ENCODE peak calls at places on chromosomes 11 and 22, in six cellular contexts. Q, K, H, A, Y and N are unnamed samples.
A peak's percentile ranks its signal among the peaks of the same experiment; 100 is the strongest.

GRCh38 chr11:122642472-122642922 is 13.0 kb upstream of the UBASH3B start:
- DNase-seq in Q (no peak), H (no peak), A (peak; percentile 61), K (no peak), Y (no peak), N (peak; percentile 59)

GRCh38 chr11:40130427-40130826 is 1329.0 kb downstream of the LRRC4C start:
- DNase-seq in H (no peak), Q (no peak), Y (no peak), K (no peak), A (no peak), N (no peak)

GRCh38 chr22:42560381-42560780 is 6.6 kb downstream of the SERHL2 start:
- DNase-seq in Q (peak; percentile 10), K (no peak), A (no peak), Y (no peak), H (no peak), N (no peak)

GRCh38 chr11:4025248-4025956 is 69.2 kb upstream of the RRM1 start:
- DNase-seq in Y (peak; percentile 34), A (no peak), H (no peak), K (no peak), Q (no peak), N (no peak)

GRCh38 chr22:33806191-33806590 is 114.1 kb downstream of the LARGE1 start:
- DNase-seq in Y (no peak), H (no peak), A (no peak), Q (peak; percentile 39), K (no peak), N (no peak)

GRCh38 chr11:723120-723883 is 17.3 kb downstream of the EPS8L2 start:
- DNase-seq in K (no peak), A (no peak), Q (peak; percentile 81), Y (no peak), H (no peak), N (peak; percentile 59)

GRCh38 chr11:17593466-17594245 is 46.6 kb downstream of the OTOG start:
- DNase-seq in Q (no peak), H (no peak), K (peak; percentile 60), A (no peak), Y (no peak), N (no peak)

GRCh38 chr11:129787518-129787917 is 28.1 kb upstream of the TMEM45B start:
- DNase-seq in K (no peak), Y (no peak), A (peak; percentile 23), H (no peak), Q (no peak), N (no peak)

GRCh38 chr11:102142333-102142732 is 32.1 kb downstream of the YAP1 start:
- DNase-seq in A (no peak), Y (no peak), K (no peak), Q (no peak), H (no peak), N (no peak)

GRCh38 chr22:44116331-44116730 is 64.4 kb upstream of the PARVG start:
- DNase-seq in Q (no peak), K (no peak), H (no peak), Y (no peak), A (no peak), N (no peak)

GRCh38 chr11:33747969-33748368 is 11.7 kb upstream of the CD59 start:
- DNase-seq in Y (no peak), H (no peak), Q (no peak), A (no peak), K (no peak), N (no peak)

GRCh38 chr11:33743291-33743690 is 7.1 kb upstream of the CD59 start:
- DNase-seq in K (no peak), H (no peak), A (no peak), Q (no peak), Y (no peak), N (no peak)

GRCh38 chr11:33737362-33737821 is 1.2 kb upstream of the CD59 start:
- DNase-seq in Y (no peak), K (no peak), H (no peak), A (no peak), Q (no peak), N (no peak)

GRCh38 chr11:33741806-33742205 is 5.6 kb upstream of the CD59 start:
- DNase-seq in Y (no peak), K (no peak), H (no peak), A (no peak), Q (no peak), N (no peak)

DNA sequence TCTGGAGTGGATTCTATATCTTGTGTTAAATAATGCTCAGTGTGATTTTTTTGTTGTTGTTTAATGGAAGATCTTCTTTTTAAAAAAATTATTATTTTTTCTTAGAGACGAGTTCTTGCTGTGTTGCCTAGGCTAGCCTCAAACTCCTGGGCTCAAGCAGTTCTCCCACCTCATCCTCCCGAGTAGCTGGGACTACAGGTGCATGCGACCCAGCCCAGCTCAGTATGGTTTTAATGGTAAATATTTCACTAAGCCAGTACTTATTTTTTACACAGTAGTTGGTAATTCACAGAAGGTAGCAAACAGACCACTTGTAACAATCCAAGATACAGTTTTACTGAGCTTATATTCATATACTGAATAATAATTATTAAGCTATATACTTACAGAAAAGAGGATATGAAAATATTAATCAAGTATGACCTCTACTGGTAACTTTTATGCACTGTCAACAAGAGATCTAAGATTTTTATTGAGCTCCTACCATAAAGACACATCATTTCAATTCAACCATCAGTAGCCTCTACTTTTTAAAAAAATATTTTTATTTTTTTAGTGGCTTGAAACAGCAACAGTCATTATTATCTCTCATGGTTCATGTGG is 6.1 kb upstream of the CD59 start:
- DNase-seq in Y (no peak), A (no peak), K (no peak), Q (no peak), H (no peak), N (no peak)
- TF ChIP-seq CTCF in Y (peak; percentile 43), A (peak; percentile 60), K (no peak), Q (peak; percentile 15), H (peak; percentile 19), N (peak; percentile 40)

DNA sequence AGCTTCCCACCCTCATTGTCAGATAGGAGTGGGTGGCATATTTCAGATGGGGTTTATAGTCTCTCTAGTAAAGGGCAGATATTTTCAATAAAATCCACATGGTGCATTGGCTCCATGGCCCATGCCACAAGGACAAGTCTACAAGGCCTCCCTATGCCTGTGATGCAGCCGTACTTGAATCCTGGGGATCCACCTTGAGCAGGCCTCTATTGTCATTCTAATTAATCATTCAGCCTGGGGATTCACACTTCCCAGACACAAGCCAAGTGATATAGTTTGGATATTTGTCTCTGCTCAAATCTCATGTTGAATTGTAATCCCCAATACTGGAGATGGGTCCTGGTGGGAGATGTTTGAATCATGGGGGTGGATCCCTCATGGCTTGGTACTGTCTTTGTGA is 36.8 kb upstream of the SESN3 start:
- DNase-seq in A (no peak), Q (no peak), H (no peak), K (no peak), Y (no peak), N (no peak)
- TF ChIP-seq CTCF in A (no peak), Q (no peak), H (no peak), K (no peak), Y (no peak), N (no peak)

DNA sequence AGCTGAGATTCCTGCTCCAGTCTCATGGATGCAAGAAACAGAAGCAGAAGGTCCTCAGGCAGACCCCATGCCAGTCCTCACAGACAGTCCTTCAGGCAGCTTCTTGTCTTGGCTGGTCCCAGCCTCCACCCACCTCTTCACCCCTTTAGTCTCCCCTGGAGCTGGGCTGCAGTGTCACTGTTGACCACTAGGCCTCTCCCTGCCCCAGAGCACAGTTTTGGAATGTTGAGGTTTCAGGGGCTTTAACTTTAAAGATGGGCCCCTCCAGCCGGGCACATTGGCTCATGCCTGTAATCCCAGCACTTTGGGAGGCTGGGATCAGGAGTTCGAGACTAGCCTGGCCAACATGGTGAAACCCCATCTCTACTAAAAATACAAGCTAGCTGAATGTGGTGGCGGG is 39.5 kb upstream of the GCAT start:
- DNase-seq in K (no peak), Q (no peak), Y (no peak), A (no peak), H (no peak), N (no peak)
- TF ChIP-seq CTCF in K (no peak), Q (no peak), Y (no peak), A (no peak), H (no peak), N (peak; percentile 29)

GRCh38 chr11:93481696-93482095 is 61.5 kb downstream of the SMCO4 start:
- DNase-seq in A (peak; percentile 9), K (no peak), H (no peak), Y (no peak), Q (peak; percentile 46), N (peak; percentile 19)
- TF ChIP-seq CTCF in A (no peak), K (no peak), H (no peak), Y (no peak), Q (peak; percentile 16), N (no peak)

DNA sequence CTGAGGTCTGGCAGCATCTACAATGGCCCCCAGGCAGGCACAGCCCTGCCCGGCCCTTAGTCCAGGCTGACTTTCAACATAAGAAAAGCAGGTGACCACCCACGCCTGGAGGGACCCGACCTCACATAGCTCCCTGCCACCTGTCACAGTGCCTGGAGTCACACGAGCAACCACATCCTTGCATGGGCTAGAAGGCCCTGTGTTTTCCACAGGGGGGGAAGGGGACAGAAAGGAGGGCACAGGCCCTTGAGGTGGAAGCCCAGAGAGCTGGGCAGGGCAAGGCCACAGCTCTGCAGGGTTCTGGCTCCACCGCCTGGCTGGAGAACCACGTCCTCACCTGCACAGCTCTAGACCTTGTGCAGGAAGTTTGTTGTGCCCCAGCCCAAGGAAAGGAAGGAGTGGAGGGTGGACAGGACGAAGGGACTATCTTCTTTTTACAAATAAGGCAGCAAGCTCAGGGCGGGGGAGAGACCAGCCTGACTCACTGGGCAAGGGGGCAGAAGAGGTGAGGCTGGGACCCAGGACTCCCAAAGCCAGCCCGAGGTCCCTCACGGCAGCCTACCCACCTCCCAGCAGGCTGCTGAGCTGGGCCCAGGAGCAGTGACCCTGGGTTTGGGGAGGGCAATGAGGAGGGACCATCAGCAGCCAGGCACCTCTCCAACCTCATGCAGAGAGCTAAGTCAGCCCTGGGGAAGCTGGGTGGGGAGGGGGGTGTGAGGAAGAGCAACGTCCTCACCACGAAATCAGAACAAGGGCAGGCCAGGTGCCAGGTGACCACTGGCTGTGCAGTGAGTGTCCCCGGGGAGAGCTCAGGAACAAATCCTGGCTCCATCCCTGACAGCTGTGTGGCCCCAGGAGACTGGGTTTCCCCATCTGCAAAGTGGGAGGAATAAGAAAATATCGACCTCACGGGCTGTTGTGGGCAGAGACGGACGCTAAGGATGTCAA is 4.3 kb downstream of the C1QTNF6 start:
- DNase-seq in H (no peak), K (no peak), A (no peak), Q (no peak), Y (no peak), N (no peak)
- TF ChIP-seq CTCF in H (no peak), K (no peak), A (no peak), Q (no peak), Y (no peak), N (no peak)

DNA sequence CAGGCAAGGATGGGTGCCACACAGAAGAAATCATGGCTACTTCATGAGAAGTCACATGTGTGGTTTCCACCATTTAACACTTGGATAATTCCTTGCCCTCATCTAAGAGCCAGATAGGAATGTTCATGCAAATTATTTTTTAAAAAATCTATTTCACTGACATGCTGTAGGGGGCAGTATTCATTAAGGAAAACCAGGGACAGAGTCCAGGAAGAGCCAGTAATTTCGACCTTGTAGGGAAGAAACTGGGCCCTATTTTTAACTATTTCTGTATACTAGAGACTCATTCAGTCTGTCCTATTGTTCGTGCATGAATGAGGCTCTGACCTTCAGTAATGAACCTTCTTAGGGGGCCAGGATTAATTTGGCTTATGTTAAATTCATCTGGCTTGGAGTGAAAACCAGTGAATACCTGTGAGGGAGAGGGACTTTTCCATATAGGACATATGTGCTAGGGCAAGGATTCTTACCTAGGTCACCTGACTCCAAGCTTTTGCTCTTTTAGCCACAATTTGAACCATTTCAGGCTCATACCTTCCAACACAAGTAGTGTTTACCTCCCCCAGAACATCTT is 192.7 kb downstream of the NAV2 start:
- DNase-seq in A (peak; percentile 62), H (no peak), Q (no peak), Y (no peak), K (no peak), N (no peak)
- TF ChIP-seq CTCF in A (peak; percentile 56), H (peak; percentile 17), Q (peak; percentile 13), Y (peak; percentile 42), K (peak; percentile 44), N (no peak)